ENCODE peak calls at places on chromosomes 12 and 14, in four cellular contexts. One of them, this sample, is unnamed.

GRCh38 chr12:33942172-33942571 is 80.1 kb upstream of the ALG10 start:
- DNase-seq in K562: no peak
- DNase-seq in IMR-90: no peak
- DNase-seq in GM12878: no peak
- DNase-seq in this sample: no peak

GRCh38 chr12:131087302-131087818 is 133.7 kb downstream of the ADGRD1 start:
- DNase-seq in K562: no peak
- DNase-seq in IMR-90: no peak
- DNase-seq in GM12878: no peak
- DNase-seq in this sample: no peak

GRCh38 chr12:92458996-92459395 is 243.8 kb upstream of the PLEKHG7 start:
- DNase-seq in K562: no peak
- DNase-seq in IMR-90: no peak
- DNase-seq in GM12878: no peak
- DNase-seq in this sample: no peak

GRCh38 chr12:112843272-112843671 is 51.7 kb downstream of the RPH3A start:
- DNase-seq in K562: no peak
- DNase-seq in IMR-90: no peak
- DNase-seq in GM12878: no peak
- DNase-seq in this sample: no peak

GRCh38 chr12:108729612-108730336 is 1.5 kb downstream of the CORO1C start:
- DNase-seq in K562: peak; percentile 69
- DNase-seq in IMR-90: no peak
- DNase-seq in GM12878: no peak
- DNase-seq in this sample: no peak

GRCh38 chr14:30748343-30748742 is 126.0 kb upstream of the COCH start:
- DNase-seq in K562: no peak
- DNase-seq in IMR-90: no peak
- DNase-seq in GM12878: no peak
- DNase-seq in this sample: no peak

GRCh38 chr14:72000907-72001306 is 68.7 kb downstream of the RGS6 start:
- DNase-seq in K562: no peak
- DNase-seq in IMR-90: no peak
- DNase-seq in GM12878: peak; percentile 34
- DNase-seq in this sample: no peak

GRCh38 chr14:25006961-25007795 is 42.8 kb downstream of the STXBP6 start:
- DNase-seq in K562: no peak
- DNase-seq in IMR-90: peak; percentile 95
- DNase-seq in GM12878: no peak
- DNase-seq in this sample: peak; percentile 21

GRCh38 chr14:32588448-32589320 is 259.6 kb downstream of the AKAP6 start:
- DNase-seq in K562: peak; percentile 10
- DNase-seq in IMR-90: peak; percentile 65
- DNase-seq in GM12878: no peak
- DNase-seq in this sample: peak; percentile 55

GRCh38 chr14:33475623-33476022 is 475.3 kb downstream of the EGLN3 start:
- DNase-seq in K562: no peak
- DNase-seq in IMR-90: no peak
- DNase-seq in GM12878: no peak
- DNase-seq in this sample: peak; percentile 27

GRCh38 chr14:44204061-44204815 is 302.8 kb downstream of the FSCB start:
- DNase-seq in K562: no peak
- DNase-seq in IMR-90: no peak
- DNase-seq in GM12878: no peak
- DNase-seq in this sample: no peak
- TF ChIP-seq ELK1 in K562: no peak
- TF ChIP-seq ELK1 in IMR-90: no peak
- TF ChIP-seq ELK1 in GM12878: no peak
- TF ChIP-seq ELK1 in this sample: no peak

GRCh38 chr12:122013136-122013535 is 8.5 kb upstream of the BCL7A start:
- DNase-seq in K562: no peak
- DNase-seq in IMR-90: no peak
- DNase-seq in GM12878: no peak
- DNase-seq in this sample: no peak
- TF ChIP-seq ELK1 in K562: no peak
- TF ChIP-seq ELK1 in IMR-90: no peak
- TF ChIP-seq ELK1 in GM12878: no peak
- TF ChIP-seq ELK1 in this sample: no peak

DNA sequence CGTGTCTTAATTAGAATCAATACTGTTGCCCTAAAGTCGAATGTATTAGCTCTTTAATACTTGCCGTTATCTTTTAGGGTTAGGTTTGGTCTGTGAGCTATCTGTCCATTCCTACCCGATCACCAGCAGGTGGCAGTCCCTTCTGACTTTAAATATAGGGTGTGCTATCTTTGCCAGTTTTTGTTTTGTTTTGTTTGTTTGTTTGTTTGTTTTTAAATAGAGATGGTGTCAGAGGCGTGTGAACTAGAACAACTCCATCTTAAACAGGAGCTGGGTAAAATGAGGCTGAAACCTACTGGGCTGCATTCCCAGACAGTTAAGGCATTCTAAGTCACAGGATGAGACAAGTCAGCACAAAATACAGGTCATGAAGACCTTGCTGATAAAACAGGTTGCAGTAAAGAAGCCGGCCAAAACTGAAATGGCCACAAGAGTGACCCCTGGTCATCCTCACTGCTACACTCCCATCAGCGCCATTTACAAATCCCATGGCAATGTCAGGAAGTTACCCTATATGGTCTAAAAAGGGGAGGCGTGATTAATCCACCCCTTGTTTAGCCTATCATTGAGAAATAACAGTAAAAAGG is 1.5 kb downstream of the ATF1 start:
- DNase-seq in K562: peak; percentile 71
- DNase-seq in IMR-90: peak; percentile 56
- DNase-seq in GM12878: no peak
- DNase-seq in this sample: peak; percentile 80
- TF ChIP-seq ELK1 in K562: no peak
- TF ChIP-seq ELK1 in IMR-90: no peak
- TF ChIP-seq ELK1 in GM12878: no peak
- TF ChIP-seq ELK1 in this sample: no peak

GRCh38 chr12:96419576-96420254 is 19.5 kb upstream of the CDK17 start:
- DNase-seq in K562: no peak
- DNase-seq in IMR-90: no peak
- DNase-seq in GM12878: peak; percentile 35
- DNase-seq in this sample: no peak

GRCh38 chr12:96409734-96410133 is 9.5 kb upstream of the CDK17 start:
- DNase-seq in K562: no peak
- DNase-seq in IMR-90: no peak
- DNase-seq in GM12878: no peak
- DNase-seq in this sample: no peak

GRCh38 chr12:96416033-96416790 is 16.0 kb upstream of the CDK17 start:
- DNase-seq in K562: no peak
- DNase-seq in IMR-90: peak; percentile 95
- DNase-seq in GM12878: no peak
- DNase-seq in this sample: no peak

GRCh38 chr12:96412431-96412830 is 12.2 kb upstream of the CDK17 start:
- DNase-seq in K562: no peak
- DNase-seq in IMR-90: no peak
- DNase-seq in GM12878: no peak
- DNase-seq in this sample: no peak

GRCh38 chr12:96414637-96415036 is 14.4 kb upstream of the CDK17 start:
- DNase-seq in K562: no peak
- DNase-seq in IMR-90: no peak
- DNase-seq in GM12878: no peak
- DNase-seq in this sample: no peak
- TF ChIP-seq ELK1 in K562: no peak
- TF ChIP-seq ELK1 in IMR-90: no peak
- TF ChIP-seq ELK1 in GM12878: no peak
- TF ChIP-seq ELK1 in this sample: no peak

DNA sequence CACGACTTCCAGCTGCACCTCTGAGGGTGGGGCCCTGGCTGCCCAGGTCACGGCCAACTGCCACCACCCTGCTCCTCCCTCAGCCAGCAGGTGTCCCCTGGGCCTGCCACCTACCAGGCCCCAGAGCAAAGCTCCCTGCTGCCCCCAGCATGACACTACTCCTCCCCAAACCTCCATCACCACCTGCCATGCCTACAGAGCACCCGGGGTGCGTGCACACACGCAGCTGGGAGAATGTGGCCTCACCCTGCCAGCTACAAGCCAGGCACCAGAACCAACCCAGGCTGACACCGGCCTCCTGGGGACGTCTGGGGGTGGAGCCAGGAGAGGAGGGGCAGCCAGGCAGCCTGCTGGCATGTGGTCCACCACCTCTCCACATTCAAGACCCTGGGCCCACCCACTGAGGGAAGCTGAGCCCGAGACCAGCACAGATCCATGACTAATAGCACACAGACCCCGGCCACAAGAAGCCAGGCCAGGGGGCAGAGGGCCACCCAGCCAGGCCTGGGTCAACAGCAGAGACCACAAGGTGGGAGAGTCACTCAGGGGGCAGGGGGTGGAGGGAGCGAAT is 3.4 kb downstream of the JAG2 start:
- DNase-seq in K562: no peak
- DNase-seq in IMR-90: no peak
- DNase-seq in GM12878: no peak
- DNase-seq in this sample: no peak
- TF ChIP-seq ELK1 in K562: no peak
- TF ChIP-seq ELK1 in IMR-90: no peak
- TF ChIP-seq ELK1 in GM12878: no peak
- TF ChIP-seq ELK1 in this sample: no peak

DNA sequence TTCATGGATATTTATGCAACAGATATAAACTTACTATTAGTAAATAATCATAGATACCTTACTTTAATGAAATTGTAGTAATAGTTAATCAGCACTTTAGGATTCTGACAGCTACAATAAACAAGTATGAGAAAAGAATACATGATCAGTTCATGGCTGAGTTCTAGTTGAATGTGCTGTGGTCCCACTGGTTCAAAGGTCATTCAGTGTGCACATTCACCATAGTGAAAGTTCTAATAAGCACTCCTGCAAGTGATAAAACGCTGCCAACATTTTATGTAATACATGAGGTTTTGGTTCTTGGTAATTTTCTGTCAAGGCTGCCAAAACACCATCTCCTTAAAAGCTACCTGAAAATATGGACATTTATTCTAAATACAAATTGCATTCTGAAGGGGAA is 92.6 kb downstream of the NUMB start:
- DNase-seq in K562: no peak
- DNase-seq in IMR-90: peak; percentile 8
- DNase-seq in GM12878: no peak
- DNase-seq in this sample: no peak
- TF ChIP-seq ELK1 in K562: no peak
- TF ChIP-seq ELK1 in IMR-90: no peak
- TF ChIP-seq ELK1 in GM12878: no peak
- TF ChIP-seq ELK1 in this sample: no peak

GRCh38 chr14:101360045-101360931 is 201.0 kb upstream of the DIO3 start:
- DNase-seq in K562: peak; percentile 84
- DNase-seq in IMR-90: no peak
- DNase-seq in GM12878: no peak
- DNase-seq in this sample: no peak
- TF ChIP-seq ELK1 in K562: no peak
- TF ChIP-seq ELK1 in IMR-90: no peak
- TF ChIP-seq ELK1 in GM12878: no peak
- TF ChIP-seq ELK1 in this sample: no peak

GRCh38 chr12:27332407-27333310 is at the start of gene BMAL2:
- DNase-seq in K562: peak; percentile 44
- DNase-seq in IMR-90: peak; percentile 43
- DNase-seq in GM12878: no peak
- DNase-seq in this sample: peak; percentile 64
- TF ChIP-seq ELK1 in K562: no peak
- TF ChIP-seq ELK1 in IMR-90: no peak
- TF ChIP-seq ELK1 in GM12878: no peak
- TF ChIP-seq ELK1 in this sample: no peak

GRCh38 chr14:59869381-59870255 is 958 bp downstream of the RTN1 start:
- DNase-seq in K562: no peak
- DNase-seq in IMR-90: no peak
- DNase-seq in GM12878: no peak
- DNase-seq in this sample: no peak
- TF ChIP-seq ELK1 in K562: no peak
- TF ChIP-seq ELK1 in IMR-90: no peak
- TF ChIP-seq ELK1 in GM12878: no peak
- TF ChIP-seq ELK1 in this sample: no peak

GRCh38 chr14:64089920-64090319 is 204.3 kb downstream of the ESR2 start:
- DNase-seq in K562: no peak
- DNase-seq in IMR-90: peak; percentile 63
- DNase-seq in GM12878: no peak
- DNase-seq in this sample: no peak
- TF ChIP-seq ELK1 in K562: no peak
- TF ChIP-seq ELK1 in IMR-90: no peak
- TF ChIP-seq ELK1 in GM12878: no peak
- TF ChIP-seq ELK1 in this sample: no peak